ENCODE peak calls at places on chromosomes 11 and 22, in five cellular contexts. One of them, this sample, is unnamed.

GRCh38 chr11:115170133-115170815 is 333.9 kb downstream of the CADM1 start:
- DNase-seq in GM23248: peak; percentile 47
- DNase-seq in left ventricle myocardium inferior: no peak
- DNase-seq in CD4-positive, alpha-beta memory T cell: no peak
- DNase-seq in caudate nucleus: no peak
- DNase-seq in this sample: no peak

GRCh38 chr11:10770626-10771254 is 19.7 kb downstream of the CTR9 start:
- DNase-seq in GM23248: peak; percentile 74
- DNase-seq in left ventricle myocardium inferior: peak; percentile 55
- DNase-seq in CD4-positive, alpha-beta memory T cell: peak; percentile 5
- DNase-seq in caudate nucleus: no peak
- DNase-seq in this sample: no peak

GRCh38 chr22:32801001-32801435 is 487 bp upstream of the TIMP3 start:
- DNase-seq in GM23248: peak; percentile 48
- DNase-seq in left ventricle myocardium inferior: no peak
- DNase-seq in CD4-positive, alpha-beta memory T cell: no peak
- DNase-seq in caudate nucleus: no peak
- DNase-seq in this sample: no peak

GRCh38 chr11:1876361-1877063 is 15.2 kb downstream of the PRR33 start:
- DNase-seq in GM23248: peak; percentile 57
- DNase-seq in left ventricle myocardium inferior: peak; percentile 85
- DNase-seq in CD4-positive, alpha-beta memory T cell: no peak
- DNase-seq in caudate nucleus: no peak
- DNase-seq in this sample: no peak

GRCh38 chr11:12724301-12725046 is 50.3 kb downstream of the TEAD1 start:
- DNase-seq in GM23248: peak; percentile 45
- DNase-seq in left ventricle myocardium inferior: peak; percentile 67
- DNase-seq in CD4-positive, alpha-beta memory T cell: no peak
- DNase-seq in caudate nucleus: no peak
- DNase-seq in this sample: peak; percentile 12

GRCh38 chr11:36300651-36301050 is 4.6 kb downstream of the PRR5L start:
- DNase-seq in GM23248: peak; percentile 50
- DNase-seq in left ventricle myocardium inferior: peak; percentile 72
- DNase-seq in CD4-positive, alpha-beta memory T cell: no peak
- DNase-seq in caudate nucleus: no peak
- DNase-seq in this sample: no peak

GRCh38 chr11:1109101-1109917 is 34.6 kb downstream of the MUC2 start:
- DNase-seq in GM23248: no peak
- DNase-seq in left ventricle myocardium inferior: no peak
- DNase-seq in CD4-positive, alpha-beta memory T cell: no peak
- DNase-seq in caudate nucleus: no peak
- DNase-seq in this sample: no peak

GRCh38 chr11:93143186-93143585 is 54.6 kb downstream of the SLC36A4 start:
- DNase-seq in GM23248: peak; percentile 10
- DNase-seq in left ventricle myocardium inferior: no peak
- DNase-seq in CD4-positive, alpha-beta memory T cell: no peak
- DNase-seq in caudate nucleus: no peak
- DNase-seq in this sample: no peak

GRCh38 chr22:32396746-32397145 is 15.3 kb downstream of the RTCB start:
- DNase-seq in GM23248: peak; percentile 59
- DNase-seq in left ventricle myocardium inferior: no peak
- DNase-seq in CD4-positive, alpha-beta memory T cell: no peak
- DNase-seq in caudate nucleus: no peak
- DNase-seq in this sample: no peak

DNA sequence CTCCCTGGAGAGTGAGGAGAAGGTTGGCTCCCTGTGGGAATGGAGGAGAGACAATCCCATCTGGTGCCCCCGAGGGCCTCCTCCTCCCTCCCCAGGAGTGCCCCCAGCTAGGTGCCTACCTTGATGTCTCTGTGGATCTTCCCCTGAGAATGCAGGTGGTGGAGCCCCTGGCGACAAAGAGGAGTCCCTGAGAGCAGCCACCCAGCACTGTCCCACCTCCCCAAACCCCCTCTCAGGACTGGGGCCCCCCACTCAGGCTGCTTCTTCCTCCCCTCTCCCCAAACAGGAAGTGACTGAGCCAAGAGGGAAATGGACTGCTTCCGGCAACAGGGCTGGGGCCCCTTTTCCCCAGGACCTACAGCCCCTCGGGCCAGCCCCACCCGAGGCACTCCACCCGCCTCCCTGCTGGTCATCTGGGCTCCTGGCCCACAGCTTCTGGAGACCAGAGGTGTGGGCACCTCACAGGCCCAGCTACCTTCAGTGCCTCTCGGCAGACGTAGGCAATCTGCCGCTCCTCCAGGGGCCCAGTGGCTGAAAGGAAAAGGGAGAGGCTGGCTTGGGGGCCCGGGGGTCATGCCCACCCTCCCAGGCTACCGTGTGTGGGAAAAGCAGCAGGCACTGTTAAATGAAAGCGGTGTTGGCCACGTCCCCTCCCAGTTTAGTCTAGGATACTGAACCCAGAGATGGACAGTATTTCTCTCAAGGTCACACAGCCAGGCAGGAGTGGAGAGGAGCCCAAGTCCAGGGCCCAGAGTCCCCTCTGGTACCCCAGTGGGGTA is 1.2 kb downstream of the MAP4K2 start:
- DNase-seq in GM23248: no peak
- DNase-seq in left ventricle myocardium inferior: no peak
- DNase-seq in CD4-positive, alpha-beta memory T cell: no peak
- DNase-seq in caudate nucleus: no peak
- DNase-seq in this sample: no peak
- H3K27ac ChIP-seq in GM23248: no peak overlapping the region
- H3K27ac ChIP-seq in left ventricle myocardium inferior: peak overlapping the region; percentile 96
- H3K27ac ChIP-seq in CD4-positive, alpha-beta memory T cell: peak overlapping the region; percentile 79
- H3K27ac ChIP-seq in caudate nucleus: peak overlapping the region; percentile 85
- H3K27ac ChIP-seq in this sample: peak overlapping the region; percentile 68

GRCh38 chr22:41660416-41660815 is 28.3 kb downstream of the SNU13 start:
- DNase-seq in GM23248: peak; percentile 26
- DNase-seq in left ventricle myocardium inferior: peak; percentile 49
- DNase-seq in CD4-positive, alpha-beta memory T cell: no peak
- DNase-seq in caudate nucleus: no peak
- DNase-seq in this sample: no peak
- H3K27ac ChIP-seq in GM23248: no peak overlapping the region
- H3K27ac ChIP-seq in left ventricle myocardium inferior: peak overlapping the region; percentile 88
- H3K27ac ChIP-seq in CD4-positive, alpha-beta memory T cell: no peak overlapping the region
- H3K27ac ChIP-seq in caudate nucleus: no peak overlapping the region
- H3K27ac ChIP-seq in this sample: no peak overlapping the region

DNA sequence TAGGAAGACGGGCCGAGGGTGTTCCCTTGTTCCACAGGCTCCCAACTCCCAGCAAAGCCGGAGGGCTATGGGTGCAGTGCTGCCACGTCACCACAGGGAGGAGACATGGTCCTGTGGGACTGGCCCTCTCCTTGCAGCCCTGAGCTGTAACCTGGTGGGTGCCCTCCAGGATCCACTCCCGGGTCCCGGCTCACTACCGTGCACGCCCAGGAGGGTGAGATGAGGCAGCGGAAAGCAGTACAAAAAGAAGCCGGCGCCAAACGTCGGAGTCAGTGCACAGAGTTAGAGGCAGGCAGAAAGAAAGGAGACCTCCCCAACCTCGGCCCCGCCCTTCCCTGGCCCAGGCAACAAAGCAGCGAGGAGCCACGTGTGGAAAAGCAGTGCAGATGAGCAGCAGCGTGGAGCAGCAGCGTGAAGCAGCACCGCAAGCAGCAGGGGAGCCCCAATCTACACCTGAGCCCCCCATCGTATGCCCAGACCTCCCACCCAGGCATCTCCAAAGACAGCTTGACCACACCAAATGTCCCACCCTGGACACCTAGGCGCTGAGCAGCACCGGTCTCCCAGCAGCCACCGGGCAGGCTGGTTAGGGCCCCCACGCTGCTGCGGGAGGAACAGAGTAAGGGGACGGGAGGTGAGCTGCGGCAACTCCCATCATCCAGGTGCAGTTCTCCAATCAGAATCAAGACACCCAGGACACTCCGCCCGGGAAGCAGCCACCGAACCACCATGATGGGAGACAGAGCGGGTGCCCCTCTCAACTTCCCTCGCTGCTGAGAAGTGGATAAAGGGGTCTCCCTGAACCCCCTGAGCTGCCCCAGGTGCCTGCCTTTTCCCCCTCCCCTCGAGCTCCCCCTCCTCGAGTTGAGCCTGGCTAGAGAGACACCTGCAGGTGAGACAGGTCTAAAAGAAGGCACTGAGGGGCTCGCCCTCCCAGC is 28.8 kb downstream of the IGSF9B start:
- DNase-seq in GM23248: peak; percentile 84
- DNase-seq in left ventricle myocardium inferior: peak; percentile 59
- DNase-seq in CD4-positive, alpha-beta memory T cell: peak; percentile 64
- DNase-seq in caudate nucleus: peak; percentile 36
- DNase-seq in this sample: no peak
- H3K27ac ChIP-seq in GM23248: no peak overlapping the region
- H3K27ac ChIP-seq in left ventricle myocardium inferior: no peak overlapping the region
- H3K27ac ChIP-seq in CD4-positive, alpha-beta memory T cell: peak overlapping the region; percentile 44
- H3K27ac ChIP-seq in caudate nucleus: no peak overlapping the region
- H3K27ac ChIP-seq in this sample: no peak overlapping the region

GRCh38 chr11:79430280-79430679 is 10.6 kb downstream of the TENM4 start:
- DNase-seq in GM23248: no peak
- DNase-seq in left ventricle myocardium inferior: no peak
- DNase-seq in CD4-positive, alpha-beta memory T cell: no peak
- DNase-seq in caudate nucleus: no peak
- DNase-seq in this sample: no peak
- H3K27ac ChIP-seq in GM23248: no peak overlapping the region
- H3K27ac ChIP-seq in left ventricle myocardium inferior: no peak overlapping the region
- H3K27ac ChIP-seq in CD4-positive, alpha-beta memory T cell: no peak overlapping the region
- H3K27ac ChIP-seq in caudate nucleus: no peak overlapping the region
- H3K27ac ChIP-seq in this sample: peak overlapping the region; percentile 4

DNA sequence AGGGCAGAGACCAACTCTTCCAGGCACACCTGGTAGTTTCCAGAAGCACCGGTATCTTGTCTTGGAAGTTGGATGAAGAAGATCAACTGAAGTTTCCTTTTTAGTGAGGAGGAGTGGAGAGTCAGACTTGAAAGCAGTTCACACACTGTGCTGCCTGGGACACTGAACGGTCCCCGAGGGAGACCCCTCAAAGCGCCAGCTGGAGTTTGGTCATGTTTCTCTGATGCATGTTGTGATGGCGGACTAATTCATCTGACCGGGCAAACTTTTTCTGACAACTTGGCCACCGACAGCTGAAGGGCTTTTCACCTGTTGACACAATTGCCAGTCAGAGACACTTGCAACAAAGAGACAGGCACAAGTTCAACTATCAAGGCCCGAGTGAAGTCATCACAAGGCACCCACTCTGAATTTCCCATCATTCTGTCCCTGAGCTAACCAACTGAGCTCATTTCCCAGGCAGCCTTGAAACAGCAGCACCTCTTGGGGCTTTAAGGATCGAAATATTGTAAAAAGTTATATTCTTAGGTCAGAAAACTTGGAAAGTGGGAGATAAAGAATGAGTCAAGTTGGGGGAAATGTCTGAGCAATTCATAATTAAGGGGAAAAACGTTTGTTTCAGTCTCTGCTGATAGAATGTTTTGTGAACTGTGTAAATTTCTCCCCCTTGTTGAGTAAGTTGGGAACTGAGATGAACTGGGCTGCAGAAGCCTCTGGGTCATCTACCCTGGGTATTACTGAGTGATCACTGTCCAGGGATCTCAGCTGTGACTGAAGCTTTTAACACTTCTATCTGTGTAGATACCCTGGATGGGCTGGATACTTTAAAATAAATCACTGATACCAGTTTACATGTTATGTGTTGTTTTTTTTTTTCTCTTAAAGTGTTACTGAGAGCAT is 46.2 kb downstream of the WT1 start:
- DNase-seq in GM23248: no peak
- DNase-seq in left ventricle myocardium inferior: no peak
- DNase-seq in CD4-positive, alpha-beta memory T cell: no peak
- DNase-seq in caudate nucleus: no peak
- DNase-seq in this sample: no peak
- H3K27ac ChIP-seq in GM23248: no peak overlapping the region
- H3K27ac ChIP-seq in left ventricle myocardium inferior: no peak overlapping the region
- H3K27ac ChIP-seq in CD4-positive, alpha-beta memory T cell: no peak overlapping the region
- H3K27ac ChIP-seq in caudate nucleus: no peak overlapping the region
- H3K27ac ChIP-seq in this sample: no peak overlapping the region

DNA sequence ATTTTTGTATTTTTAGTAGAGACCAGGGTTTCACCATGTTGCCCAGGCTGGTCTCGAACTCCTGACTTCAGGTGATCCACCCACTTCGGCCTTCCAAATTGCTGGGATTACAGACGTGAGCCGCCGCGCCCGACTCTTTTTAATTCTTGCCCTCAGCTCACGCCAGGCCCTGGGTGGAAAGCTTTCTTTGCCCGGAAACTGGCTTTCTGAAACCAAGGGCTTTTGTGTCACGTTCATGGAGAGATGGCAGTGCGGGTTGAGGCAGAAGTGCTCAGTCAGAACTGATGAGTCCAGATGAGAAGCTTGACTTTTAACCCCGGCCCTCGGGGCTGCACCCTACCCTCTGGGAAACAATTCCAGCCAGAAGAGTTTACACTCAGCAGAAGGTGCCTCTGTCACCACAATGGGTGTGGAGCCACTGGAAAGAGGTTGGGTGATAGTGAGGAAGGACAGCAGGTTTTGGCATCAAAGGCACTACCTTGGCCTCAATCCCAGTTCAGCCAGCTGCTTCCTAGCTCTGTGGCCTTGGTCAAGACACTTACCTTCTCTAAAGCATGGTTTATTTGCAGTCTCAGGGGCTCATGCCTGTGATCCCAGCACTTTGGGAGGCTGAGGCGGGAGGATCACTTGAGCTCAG is 890 bp upstream of the ARFGAP3 start:
- DNase-seq in GM23248: no peak
- DNase-seq in left ventricle myocardium inferior: no peak
- DNase-seq in CD4-positive, alpha-beta memory T cell: no peak
- DNase-seq in caudate nucleus: no peak
- DNase-seq in this sample: no peak
- H3K27ac ChIP-seq in GM23248: no peak overlapping the region
- H3K27ac ChIP-seq in left ventricle myocardium inferior: peak overlapping the region; percentile 98
- H3K27ac ChIP-seq in CD4-positive, alpha-beta memory T cell: no peak overlapping the region
- H3K27ac ChIP-seq in caudate nucleus: no peak overlapping the region
- H3K27ac ChIP-seq in this sample: peak overlapping the region; percentile 83

This sample was measured in thoracic aorta.